ENCODE peak calls at places on chromosomes 16 and 17, in five cellular contexts. D, A, W, V and X are unnamed samples.

GRCh38 chr17:53142890-53143289 is 679.8 kb upstream of the KIF2B start:
- DNase-seq in D (no peak), A (no peak), W (no peak), V (no peak), X (no peak)

GRCh38 chr16:67833418-67834241 is 8.5 kb upstream of the THAP11 start:
- DNase-seq in D (peak; percentile 97), A (peak; percentile 96), W (peak; percentile 89), V (peak; percentile 83), X (peak; percentile 96)

GRCh38 chr17:7403043-7403901 is 625 bp downstream of the TMEM256 start:
- DNase-seq in D (peak; percentile 95), A (peak; percentile 72), W (peak; percentile 79), V (no peak), X (peak; percentile 57)

GRCh38 chr16:82583415-82583814 is 43.4 kb upstream of the CDH13 start:
- DNase-seq in D (no peak), A (no peak), W (no peak), V (no peak), X (no peak)

GRCh38 chr17:28871056-28871579 is 16.3 kb downstream of the ERAL1 start:
- DNase-seq in D (no peak), A (no peak), W (no peak), V (peak; percentile 79), X (no peak)

GRCh38 chr16:58628845-58629680 is 563 bp downstream of the CNOT1 start:
- DNase-seq in D (no peak), A (peak; percentile 16), W (peak; percentile 55), V (peak; percentile 17), X (peak; percentile 83)

GRCh38 chr17:68455756-68456528 is 1.4 kb downstream of the WIPI1 start:
- DNase-seq in D (no peak), A (no peak), W (peak; percentile 89), V (no peak), X (no peak)

GRCh38 chr17:78979780-78980623 is at the start of gene LGALS3BP:
- DNase-seq in D (peak; percentile 85), A (peak; percentile 49), W (peak; percentile 97), V (no peak), X (peak; percentile 47)

GRCh38 chr16:54466233-54466632 is 179.6 kb upstream of the IRX3 start:
- DNase-seq in D (no peak), A (no peak), W (no peak), V (no peak), X (no peak)

GRCh38 chr17:49585422-49586027 is 9.9 kb downstream of the NXPH3 start:
- DNase-seq in D (peak; percentile 72), A (peak; percentile 74), W (no peak), V (no peak), X (peak; percentile 41)

GRCh38 chr17:45146616-45147101 is 1.6 kb upstream of the HEXIM1 start:
- DNase-seq in D (no peak), A (no peak), W (no peak), V (no peak), X (no peak)

GRCh38 chr16:88438084-88438870 is 14.8 kb upstream of the ZFPM1 start:
- DNase-seq in D (no peak), A (no peak), W (no peak), V (no peak), X (no peak)

GRCh38 chr16:69880640-69881133 is 70.4 kb upstream of the CLEC18A start:
- DNase-seq in D (no peak), A (no peak), W (no peak), V (no peak), X (no peak)

GRCh38 chr17:80805032-80805751 is 186.4 kb upstream of the CHMP6 start:
- DNase-seq in D (no peak), A (no peak), W (no peak), V (no peak), X (no peak)

GRCh38 chr17:65279456-65279855 is 142.3 kb downstream of the RGS9 start:
- DNase-seq in D (no peak), A (no peak), W (no peak), V (no peak), X (no peak)

GRCh38 chr17:7016406-7016805 is 4.0 kb downstream of the RNASEK start:
- DNase-seq in D (no peak), A (no peak), W (no peak), V (no peak), X (no peak)

GRCh38 chr16:22007509-22008214 is at the start of gene MOSMO:
- DNase-seq in D (peak; percentile 60), A (peak; percentile 66), W (peak; percentile 85), V (no peak), X (peak; percentile 81)

GRCh38 chr17:50051606-50052005 is 4.3 kb upstream of the ITGA3 start:
- DNase-seq in D (no peak), A (no peak), W (no peak), V (no peak), X (no peak)

GRCh38 chr16:49739381-49739780 is 116.5 kb downstream of the ZNF423 start:
- DNase-seq in D (peak; percentile 15), A (peak; percentile 69), W (no peak), V (no peak), X (peak; percentile 18)

GRCh38 chr17:28916302-28916934 is 13.5 kb upstream of the DHRS13 start:
- DNase-seq in D (peak; percentile 63), A (peak; percentile 53), W (peak; percentile 38), V (no peak), X (no peak)

GRCh38 chr16:88960516-88960915 is 16.5 kb downstream of the CBFA2T3 start:
- DNase-seq in D (no peak), A (no peak), W (no peak), V (no peak), X (no peak)

GRCh38 chr17:50211249-50212120 is 10.1 kb upstream of the COL1A1 start:
- DNase-seq in D (no peak), A (no peak), W (no peak), V (no peak), X (no peak)

GRCh38 chr17:9676742-9677387 is 31.5 kb downstream of the USP43 start:
- DNase-seq in D (peak; percentile 69), A (no peak), W (peak; percentile 32), V (peak; percentile 9), X (no peak)

GRCh38 chr17:35291802-35292201 is 48.9 kb downstream of the SLFN5 start:
- DNase-seq in D (no peak), A (no peak), W (no peak), V (no peak), X (no peak)

GRCh38 chr17:50144845-50145531 is 5.5 kb downstream of the PPP1R9B start:
- DNase-seq in D (no peak), A (no peak), W (no peak), V (no peak), X (no peak)

GRCh38 chr16:89700649-89701424 is 668 bp downstream of the SPATA2L start:
- DNase-seq in D (peak; percentile 60), A (peak; percentile 66), W (peak; percentile 60), V (no peak), X (peak; percentile 48)

GRCh38 chr16:76157629-76158028 is 119.6 kb upstream of the CNTNAP4 start:
- DNase-seq in D (no peak), A (no peak), W (no peak), V (no peak), X (no peak)

GRCh38 chr17:59107306-59107670 is 608 bp upstream of the TRIM37 start:
- DNase-seq in D (no peak), A (no peak), W (no peak), V (no peak), X (no peak)

GRCh38 chr17:59106463-59107305 is at the start of gene TRIM37:
- DNase-seq in D (peak; percentile 96), A (peak; percentile 98), W (peak; percentile 99), V (peak; percentile 99), X (peak; percentile 97)

GRCh38 chr17:59110973-59111372 is 4.3 kb upstream of the TRIM37 start:
- DNase-seq in D (no peak), A (no peak), W (no peak), V (no peak), X (no peak)

GRCh38 chr17:59105852-59106462 is 723 bp downstream of the TRIM37 start:
- DNase-seq in D (peak; percentile 69), A (no peak), W (peak; percentile 34), V (no peak), X (no peak)

GRCh38 chr17:59108400-59109102 is 1.9 kb upstream of the TRIM37 start:
- DNase-seq in D (no peak), A (no peak), W (no peak), V (no peak), X (no peak)
- TF ChIP-seq MAX in D (no peak), A (no peak), W (no peak), V (no peak), X (no peak)

DNA sequence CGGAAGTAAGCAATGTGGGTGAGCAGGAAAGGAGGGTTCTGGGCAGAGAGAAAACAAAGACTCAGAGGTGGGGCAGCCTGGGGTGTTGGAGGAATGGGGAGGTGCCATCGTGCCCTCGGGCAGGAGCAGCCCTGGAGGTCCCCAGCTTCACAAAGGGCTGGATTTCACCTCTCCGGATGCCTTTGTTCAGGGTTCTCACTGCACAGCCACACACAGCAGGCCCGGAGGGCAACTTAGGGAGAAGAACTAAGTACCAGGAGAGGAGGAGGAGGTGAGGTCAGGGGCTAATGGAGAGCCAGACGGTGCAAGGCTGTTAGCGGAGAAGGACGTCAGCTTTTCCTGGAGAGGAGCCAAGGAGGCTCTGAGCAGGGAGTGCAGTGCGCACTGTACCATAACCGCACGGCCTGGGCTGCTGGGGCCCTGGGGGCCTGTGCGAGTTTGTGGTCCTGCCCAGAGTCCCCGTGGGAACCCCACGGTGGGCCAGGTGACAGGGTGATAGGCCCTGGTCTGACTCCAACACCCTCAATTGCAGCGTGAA is 9.3 kb downstream of the ARRB2 start:
- DNase-seq in D (peak; percentile 84), A (no peak), W (no peak), V (no peak), X (no peak)
- TF ChIP-seq ESRRA in D (no peak), A (no peak), W (no peak), V (no peak), X (no peak)

DNA sequence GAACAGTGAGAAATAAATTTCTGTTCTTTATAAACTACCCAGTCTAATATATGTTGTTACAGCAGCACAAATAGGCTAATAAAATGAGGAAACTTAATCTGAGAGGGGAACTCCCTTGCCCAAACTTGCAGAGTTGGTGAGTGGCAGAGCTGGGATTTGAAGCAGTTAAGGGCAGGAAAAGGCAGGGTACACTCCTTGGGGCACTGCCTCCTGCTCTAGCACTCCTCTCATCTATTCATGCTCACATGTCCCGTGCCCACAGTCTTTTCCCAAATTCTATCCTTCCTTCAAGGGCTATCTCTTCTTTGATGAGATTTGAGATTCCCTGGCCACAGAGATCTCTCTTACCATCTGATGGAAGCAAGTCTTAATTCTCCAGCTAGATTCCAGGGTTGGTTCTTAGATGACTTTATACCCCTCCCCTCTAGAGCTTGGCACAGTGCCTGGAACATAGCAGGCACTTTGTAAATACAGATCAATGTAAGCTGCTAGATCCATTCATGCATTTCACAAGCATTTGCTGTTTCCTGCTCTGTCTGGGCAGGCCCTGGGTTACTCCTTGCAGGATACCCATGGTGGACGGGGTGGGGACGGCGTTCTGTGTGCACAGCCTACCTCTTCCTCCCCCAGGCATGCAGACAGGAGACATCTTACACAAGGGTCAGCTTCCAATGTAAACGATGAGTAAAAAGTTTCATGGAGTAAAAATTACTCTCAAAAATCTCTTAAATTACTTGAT is 39.2 kb upstream of the ABCC12 start:
- DNase-seq in D (no peak), A (no peak), W (peak; percentile 86), V (no peak), X (no peak)
- TF ChIP-seq MAX in D (no peak), A (no peak), W (no peak), V (no peak), X (no peak)

DNA sequence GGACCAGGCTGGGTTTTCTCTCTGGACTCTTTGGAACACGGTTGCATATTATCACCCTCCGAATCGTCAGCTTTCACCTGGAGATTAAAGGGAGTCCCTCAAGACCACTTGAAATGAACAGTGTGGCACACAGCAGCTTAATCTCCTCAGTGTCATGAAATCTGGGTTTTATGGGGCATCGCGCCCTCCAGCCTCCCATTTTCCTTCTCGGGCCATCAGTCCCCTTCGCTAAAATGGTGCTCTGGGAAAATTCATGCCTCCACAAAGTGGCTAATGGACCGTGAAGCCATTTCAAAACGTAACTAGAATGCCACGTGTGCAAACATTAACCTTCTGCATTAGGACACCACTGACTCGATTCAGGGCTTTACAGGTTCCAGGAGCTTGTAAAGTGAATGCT is 26.0 kb upstream of the WFDC1 start:
- DNase-seq in D (no peak), A (no peak), W (no peak), V (no peak), X (no peak)
- TF ChIP-seq ESRRA in D (no peak), A (no peak), W (no peak), V (no peak), X (no peak)